ENCODE peak calls at places on chromosome 14, in eight cellular contexts. T is IMR-90, G is body of pancreas, I is lower leg skin, N is testis, S is A549, P is heart left ventricle, B is tibial nerve. M is an unnamed sample.

GRCh38 chr14:100078997-100079561 is 13.9 kb downstream of the EVL start:
- DNase-seq in T (peak), G (peak), I (no peak), N (peak), S (no peak), P (no peak), B (no peak), M (no peak)

GRCh38 chr14:31966896-31967668 is 110.0 kb upstream of the ARHGAP5 start:
- DNase-seq in T (no peak), G (no peak), I (no peak), N (no peak), S (no peak), P (no peak), B (peak), M (peak)

GRCh38 chr14:34160619-34161018 is 209.7 kb upstream of the EGLN3 start:
- DNase-seq in T (no peak), G (no peak), I (no peak), N (no peak), S (no peak), P (no peak), B (no peak), M (no peak)

GRCh38 chr14:93648440-93649168 is 139.7 kb downstream of the PRIMA1 start:
- DNase-seq in T (no peak), G (no peak), I (no peak), N (no peak), S (peak), P (no peak), B (no peak), M (no peak)

GRCh38 chr14:104152686-104153398 is 14.5 kb downstream of the KIF26A start:
- DNase-seq in T (no peak), G (peak), I (no peak), N (no peak), S (no peak), P (no peak), B (no peak), M (no peak)

GRCh38 chr14:91144425-91145145 is 30.7 kb downstream of the DGLUCY start:
- DNase-seq in T (peak), G (no peak), I (no peak), N (no peak), S (no peak), P (no peak), B (no peak), M (no peak)

GRCh38 chr14:99560946-99561683 is 42.9 kb downstream of the CCDC85C start:
- DNase-seq in T (no peak), G (peak), I (no peak), N (peak), S (no peak), P (peak), B (no peak), M (peak)

GRCh38 chr14:93199031-93199430 is 7.8 kb downstream of the GON7 start:
- DNase-seq in T (no peak), G (no peak), I (no peak), N (no peak), S (no peak), P (no peak), B (no peak), M (no peak)

GRCh38 chr14:36626150-36626549 is 35.5 kb upstream of the PAX9 start:
- DNase-seq in T (no peak), G (no peak), I (no peak), N (no peak), S (no peak), P (no peak), B (no peak), M (no peak)

GRCh38 chr14:93462479-93462878 is 31.7 kb downstream of the UNC79 start:
- DNase-seq in T (no peak), G (no peak), I (no peak), N (no peak), S (no peak), P (no peak), B (no peak), M (no peak)

GRCh38 chr14:68978550-68978911 is 571 bp downstream of the ACTN1 start:
- DNase-seq in T (no peak), G (peak), I (no peak), N (peak), S (peak), P (peak), B (peak), M (peak)

GRCh38 chr14:24307575-24308341 is at the start of gene CIDEB:
- DNase-seq in T (peak), G (peak), I (no peak), N (peak), S (peak), P (no peak), B (peak), M (peak)

GRCh38 chr14:60980811-60981625 is at the start of the genes SLC38A6 and TRMT5:
- DNase-seq in T (peak), G (peak), I (peak), N (peak), S (peak), P (peak), B (peak), M (peak)

GRCh38 chr14:74368026-74368425 is 19.8 kb downstream of the VRTN start:
- DNase-seq in T (no peak), G (no peak), I (no peak), N (no peak), S (no peak), P (no peak), B (no peak), M (no peak)

GRCh38 chr14:73260574-73260973 is 23.3 kb downstream of the PAPLN start:
- DNase-seq in T (no peak), G (no peak), I (no peak), N (no peak), S (no peak), P (no peak), B (no peak), M (no peak)

GRCh38 chr14:35401853-35402252 is 2.7 kb downstream of the NFKBIA start:
- DNase-seq in T (peak), G (no peak), I (no peak), N (no peak), S (no peak), P (peak), B (no peak), M (peak)

GRCh38 chr14:35401422-35401729 is 3.2 kb downstream of the NFKBIA start:
- DNase-seq in T (no peak), G (no peak), I (no peak), N (no peak), S (no peak), P (no peak), B (no peak), M (no peak)

GRCh38 chr14:35402323-35403084 is 2.0 kb downstream of the NFKBIA start:
- DNase-seq in T (peak), G (peak), I (peak), N (no peak), S (no peak), P (no peak), B (peak), M (no peak)

GRCh38 chr14:35399083-35399807 is 5.3 kb downstream of the NFKBIA start:
- DNase-seq in T (no peak), G (peak), I (no peak), N (no peak), S (no peak), P (no peak), B (no peak), M (no peak)

GRCh38 chr14:35400707-35401421 is 3.7 kb downstream of the NFKBIA start:
- DNase-seq in T (no peak), G (peak), I (no peak), N (no peak), S (no peak), P (no peak), B (no peak), M (no peak)
- TF ChIP-seq POLR2A in T (no peak), G (peak), I (no peak), N (no peak), S (no peak), P (no peak), B (no peak), M (no peak)

DNA sequence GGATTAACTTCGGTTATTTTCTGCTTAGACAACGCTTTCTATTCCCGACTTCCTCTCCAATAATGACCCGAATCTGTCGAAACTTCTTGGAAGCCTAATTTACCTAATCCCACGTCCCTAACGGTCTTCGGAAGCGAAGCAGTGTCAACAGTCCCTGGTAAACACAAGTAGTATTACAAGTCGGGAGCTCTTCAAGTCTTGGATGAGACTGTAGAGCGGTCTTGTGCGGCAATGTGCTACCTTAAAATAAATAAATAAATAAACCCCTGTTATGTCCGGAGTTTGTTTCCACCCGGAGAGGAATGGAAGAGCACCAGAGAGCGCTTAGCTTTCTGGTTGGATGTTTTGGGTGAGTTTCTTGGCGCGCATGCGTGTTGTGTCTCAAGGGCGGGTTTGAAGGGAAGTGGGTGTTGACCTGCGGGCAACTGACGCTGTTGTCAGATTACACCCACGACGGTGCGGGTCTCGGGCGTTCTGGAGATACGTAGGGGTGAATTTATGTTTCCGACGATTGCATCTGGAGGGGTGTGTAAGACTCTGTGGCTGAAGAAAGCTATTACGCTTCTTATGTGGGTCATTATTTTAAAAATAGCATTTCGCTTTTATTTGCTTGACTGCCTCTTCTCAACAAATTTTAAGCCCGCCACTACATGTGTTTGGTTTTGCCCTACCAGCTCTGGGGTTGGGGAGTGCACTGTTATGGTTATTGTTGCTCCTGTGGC is at the start of the genes KIAA0586 and TIMM9:
- DNase-seq in T (peak), G (peak), I (peak), N (peak), S (peak), P (peak), B (peak), M (peak)
- TF ChIP-seq POLR2A in T (peak), G (peak), I (no peak), N (no peak), S (peak), P (peak), B (peak), M (peak)

DNA sequence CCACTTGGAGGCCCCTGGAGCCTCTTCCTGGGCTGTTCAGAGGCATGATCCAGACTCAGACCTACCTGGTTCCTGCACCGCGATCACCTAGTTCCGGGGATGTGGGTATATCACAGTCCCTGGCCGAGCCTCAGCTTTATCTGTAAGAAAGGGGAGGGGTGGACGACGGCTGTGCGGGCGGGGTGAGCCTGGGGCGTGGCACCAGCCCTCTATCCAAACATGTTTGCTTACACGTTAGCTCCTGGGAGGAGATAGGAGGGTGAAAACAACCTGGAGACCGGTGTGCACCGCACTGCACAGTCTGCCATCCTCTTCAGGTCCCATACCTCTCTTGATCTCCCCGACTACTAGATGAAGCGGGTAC is 1.2 kb downstream of the ANKRD9 start:
- DNase-seq in T (no peak), G (peak), I (peak), N (no peak), S (peak), P (no peak), B (no peak), M (no peak)
- TF ChIP-seq POLR2A in T (no peak), G (no peak), I (no peak), N (no peak), S (no peak), P (no peak), B (no peak), M (no peak)

GRCh38 chr14:58272589-58273372 is 25.6 kb upstream of the ARID4A start:
- DNase-seq in T (peak), G (peak), I (no peak), N (no peak), S (peak), P (peak), B (no peak), M (no peak)
- TF ChIP-seq POLR2A in T (no peak), G (no peak), I (no peak), N (no peak), S (no peak), P (no peak), B (no peak), M (no peak)

GRCh38 chr14:30872602-30873001 is 1.8 kb upstream of the COCH start:
- DNase-seq in T (no peak), G (no peak), I (no peak), N (no peak), S (no peak), P (no peak), B (no peak), M (no peak)

GRCh38 chr14:30873308-30874119 is 845 bp upstream of the COCH start:
- DNase-seq in T (no peak), G (no peak), I (no peak), N (no peak), S (no peak), P (no peak), B (no peak), M (no peak)

GRCh38 chr14:30868736-30869135 is 5.6 kb upstream of the COCH start:
- DNase-seq in T (no peak), G (no peak), I (no peak), N (no peak), S (no peak), P (no peak), B (no peak), M (no peak)

GRCh38 chr14:30864934-30865333 is 9.4 kb upstream of the COCH start:
- DNase-seq in T (no peak), G (no peak), I (no peak), N (no peak), S (no peak), P (no peak), B (no peak), M (no peak)

GRCh38 chr14:30869525-30870150 is 4.7 kb upstream of the COCH start:
- DNase-seq in T (no peak), G (no peak), I (no peak), N (no peak), S (no peak), P (no peak), B (no peak), M (no peak)
- TF ChIP-seq POLR2A in T (no peak), G (no peak), I (no peak), N (no peak), S (no peak), P (no peak), B (no peak), M (no peak)

GRCh38 chr14:89000007-89000942 is 175.8 kb downstream of the TTC8 start:
- DNase-seq in T (peak), G (peak), I (peak), N (peak), S (peak), P (no peak), B (no peak), M (no peak)

GRCh38 chr14:88999137-88999536 is 174.7 kb downstream of the TTC8 start:
- DNase-seq in T (no peak), G (no peak), I (no peak), N (no peak), S (no peak), P (no peak), B (no peak), M (no peak)

GRCh38 chr14:88995437-88996198 is 171.2 kb downstream of the TTC8 start:
- DNase-seq in T (peak), G (no peak), I (no peak), N (no peak), S (peak), P (no peak), B (no peak), M (no peak)

GRCh38 chr14:88993946-88994345 is 169.5 kb downstream of the TTC8 start:
- DNase-seq in T (peak), G (no peak), I (no peak), N (no peak), S (peak), P (no peak), B (no peak), M (no peak)

GRCh38 chr14:88998027-88998426 is 173.6 kb downstream of the TTC8 start:
- DNase-seq in T (no peak), G (no peak), I (no peak), N (no peak), S (no peak), P (no peak), B (no peak), M (no peak)
- TF ChIP-seq POLR2A in T (no peak), G (no peak), I (no peak), N (no peak), S (no peak), P (no peak), B (no peak), M (no peak)

DNA sequence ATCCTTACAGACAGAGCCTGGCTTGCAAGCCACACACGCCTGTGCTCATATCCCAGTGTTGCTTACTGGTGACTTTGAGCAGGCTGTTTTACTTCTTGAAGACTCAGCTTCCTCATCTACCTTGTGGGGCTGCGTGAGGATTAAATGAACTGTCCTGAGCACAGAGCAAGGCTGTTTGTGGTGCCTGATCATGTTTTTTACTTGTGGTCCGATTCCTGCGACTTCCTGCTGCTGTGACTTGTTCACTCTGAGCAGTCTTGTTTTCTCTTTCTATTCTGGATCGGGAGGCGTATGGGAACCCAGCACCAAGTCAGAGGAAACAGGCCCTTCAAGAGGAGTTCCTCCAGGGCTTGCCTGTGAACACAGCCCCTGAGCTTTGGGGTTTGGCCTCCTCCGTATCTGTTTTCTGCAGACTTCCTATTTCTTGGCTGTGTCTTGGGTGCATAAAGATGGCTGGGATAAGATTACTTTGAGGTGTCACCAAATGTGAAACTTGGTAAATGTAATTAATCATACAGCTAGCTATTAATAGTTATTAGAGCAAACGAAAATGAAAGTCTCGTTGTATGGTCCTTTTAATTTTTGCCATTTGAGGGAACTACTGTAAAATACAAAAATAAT is 251.7 kb downstream of the FOXN3 start:
- DNase-seq in T (no peak), G (no peak), I (no peak), N (no peak), S (no peak), P (no peak), B (no peak), M (no peak)
- TF ChIP-seq POLR2A in T (no peak), G (no peak), I (no peak), N (no peak), S (no peak), P (no peak), B (no peak), M (no peak)

M was measured in ovary.